ENCODE peak calls at places on chromosomes 1 and 21, in five cellular contexts. G is astrocyte of the cerebellum, P is NCI-H69, D is fibroblast of the conjunctiva, C is putamen. B is an unnamed sample.

GRCh38 chr1:82400521-82400920 is 599.8 kb downstream of the ADGRL2 start:
- DNase-seq in D (no peak), C (no peak), G (no peak), P (no peak), B (no peak)

GRCh38 chr1:15148004-15148403 is 5.5 kb upstream of the TMEM51 start:
- DNase-seq in D (no peak), G (no peak), P (no peak), C (no peak), B (no peak)

GRCh38 chr21:41874611-41875010 is 4.5 kb downstream of the PRDM15 start:
- DNase-seq in D (no peak), C (no peak), G (no peak), P (no peak), B (no peak)

GRCh38 chr1:35046730-35047129 is 15.0 kb upstream of the ZMYM6 start:
- DNase-seq in D (no peak), C (no peak), G (no peak), P (no peak), B (no peak)

GRCh38 chr1:212606734-212607205 is 1.8 kb upstream of the ATF3 start:
- DNase-seq in C (no peak), P (peak), G (no peak), D (no peak), B (peak)

GRCh38 chr21:36990508-36991205 is 15.8 kb upstream of the RIPPLY3 start:
- DNase-seq in G (no peak), P (peak), D (no peak), C (no peak), B (peak)

GRCh38 chr21:44508426-44508710 is 31.6 kb downstream of the KRTAP10-1 start:
- DNase-seq in G (no peak), D (no peak), C (no peak), P (no peak), B (no peak)

GRCh38 chr21:21200103-21200938 is 202.1 kb downstream of the NCAM2 start:
- DNase-seq in C (no peak), P (no peak), G (peak), D (peak), B (no peak)